ENCODE peak calls at places on chromosomes 12 and 14, in six cellular contexts. N is sigmoid colon, L is Caco-2, Q is trophoblast cell, S is breast epithelium, K is prostate gland. W is an unnamed sample. For H3K4me1, the result is how much of the 10 kb centered on the place peaks cover.

GRCh38 chr12:51943346-51943745 is 8.2 kb upstream of the ACVR1B start:
- DNase-seq in Q (no peak), N (no peak), L (no peak), S (no peak), K (no peak), W (no peak)

GRCh38 chr12:124323771-124324530 is 29.1 kb downstream of the RFLNA start:
- DNase-seq in N (no peak), K (no peak), L (no peak), Q (no peak), S (no peak), W (no peak)

GRCh38 chr12:95516757-95517156 is 34.5 kb downstream of the USP44 start:
- DNase-seq in N (no peak), S (no peak), K (no peak), L (no peak), Q (no peak), W (no peak)

GRCh38 chr12:53065470-53065869 is 13.7 kb downstream of the SPRYD3 start:
- DNase-seq in Q (no peak), N (peak), K (no peak), L (no peak), S (no peak), W (no peak)

GRCh38 chr14:69536976-69537375 is 37.7 kb downstream of the CCDC177 start:
- DNase-seq in S (no peak), N (no peak), L (no peak), Q (no peak), K (no peak), W (no peak)

GRCh38 chr14:99822166-99822527 is 28.9 kb downstream of the EML1 start:
- DNase-seq in L (no peak), S (no peak), Q (no peak), K (no peak), N (no peak), W (no peak)

GRCh38 chr14:69573205-69573840 is 1.3 kb downstream of the CCDC177 start:
- DNase-seq in Q (peak), K (no peak), S (no peak), N (no peak), L (no peak), W (no peak)

GRCh38 chr14:23984891-23985607 is 3.7 kb upstream of the DHRS4L2 start:
- DNase-seq in S (no peak), Q (peak), K (no peak), N (no peak), L (peak), W (no peak)

GRCh38 chr12:27285395-27285794 is 41.3 kb downstream of the STK38L start:
- DNase-seq in L (no peak), K (no peak), S (no peak), N (no peak), Q (no peak), W (no peak)

GRCh38 chr12:27284021-27284420 is 39.9 kb downstream of the STK38L start:
- DNase-seq in N (no peak), L (no peak), Q (no peak), S (no peak), K (no peak), W (no peak)

GRCh38 chr12:27289414-27289813 is 43.2 kb upstream of the BMAL2 start:
- DNase-seq in L (no peak), S (no peak), K (no peak), N (no peak), Q (no peak), W (no peak)

GRCh38 chr12:27280412-27280811 is 36.3 kb downstream of the STK38L start:
- DNase-seq in N (no peak), K (no peak), L (no peak), Q (no peak), S (no peak), W (no peak)

DNA sequence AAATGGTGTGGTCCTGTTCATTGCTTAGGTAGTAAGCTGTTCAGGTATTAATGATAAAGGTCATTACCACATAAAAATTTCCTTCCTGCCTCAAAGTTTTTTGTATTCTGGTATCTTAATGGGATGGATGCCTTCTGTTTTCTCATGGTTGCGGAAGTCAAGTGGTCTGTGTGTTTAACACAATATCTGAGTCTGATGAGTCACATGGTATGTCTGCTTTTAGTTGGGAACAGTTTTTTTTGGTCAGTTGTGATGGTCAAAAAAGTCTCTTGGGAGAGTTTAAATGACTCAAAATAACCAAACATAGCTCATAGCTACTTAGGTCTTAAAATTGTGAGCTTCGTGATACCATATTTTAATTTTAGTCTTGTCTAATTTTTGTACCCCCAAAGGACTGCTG is 40.7 kb downstream of the STK38L start:
- DNase-seq in L (no peak), Q (no peak), S (no peak), N (no peak), K (no peak), W (no peak)
- H3K4me1 ChIP-seq in L (under half), Q (under half), S (under half), N (half or more), K (under half), W (under half)

GRCh38 chr12:63976902-63977395 is 132.4 kb downstream of the SRGAP1 start:
- DNase-seq in L (no peak), Q (no peak), S (no peak), K (no peak), N (no peak), W (no peak)
- H3K4me1 ChIP-seq in L (under half), Q (under half), S (under half), K (under half), N (under half), W (under half)

DNA sequence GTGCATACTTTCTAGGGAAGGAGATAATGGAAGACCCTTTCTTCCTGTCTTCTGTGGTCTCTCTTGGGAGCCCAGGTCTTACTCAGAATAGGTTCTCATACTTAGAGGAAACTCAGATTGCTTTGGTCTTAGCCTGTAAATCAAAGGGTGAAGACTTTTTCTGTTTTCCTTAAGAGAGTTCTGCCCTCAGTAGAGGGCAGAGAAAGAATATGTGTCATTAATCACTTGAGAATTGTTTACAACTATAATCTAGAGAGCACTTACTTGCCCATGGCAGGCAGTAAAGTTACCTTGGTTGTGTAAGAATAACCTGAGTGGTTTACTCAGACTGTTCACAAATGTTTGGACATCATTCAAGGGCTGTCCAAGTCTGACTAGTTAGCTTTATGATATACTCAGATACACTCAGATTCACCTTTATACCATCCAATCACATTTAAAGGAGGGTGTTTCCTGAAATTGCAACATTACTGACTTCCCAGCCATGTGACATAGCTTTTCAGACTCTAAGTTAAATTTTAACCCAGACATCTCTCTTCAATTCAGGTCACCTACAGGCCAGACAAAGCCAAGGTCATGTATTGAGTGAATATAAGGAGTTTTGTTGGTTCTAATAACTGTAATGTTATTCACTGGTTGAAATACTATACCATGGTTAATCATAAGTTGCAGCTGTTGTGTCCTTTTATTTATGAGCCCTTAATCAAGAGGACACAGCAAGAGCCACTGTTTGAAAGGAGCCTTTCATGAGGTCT is 372.2 kb downstream of the RAD51B start:
- DNase-seq in L (peak), K (peak), N (no peak), Q (no peak), S (no peak), W (peak)
- H3K4me1 ChIP-seq in L (under half), K (under half), N (under half), Q (under half), S (under half), W (under half)

DNA sequence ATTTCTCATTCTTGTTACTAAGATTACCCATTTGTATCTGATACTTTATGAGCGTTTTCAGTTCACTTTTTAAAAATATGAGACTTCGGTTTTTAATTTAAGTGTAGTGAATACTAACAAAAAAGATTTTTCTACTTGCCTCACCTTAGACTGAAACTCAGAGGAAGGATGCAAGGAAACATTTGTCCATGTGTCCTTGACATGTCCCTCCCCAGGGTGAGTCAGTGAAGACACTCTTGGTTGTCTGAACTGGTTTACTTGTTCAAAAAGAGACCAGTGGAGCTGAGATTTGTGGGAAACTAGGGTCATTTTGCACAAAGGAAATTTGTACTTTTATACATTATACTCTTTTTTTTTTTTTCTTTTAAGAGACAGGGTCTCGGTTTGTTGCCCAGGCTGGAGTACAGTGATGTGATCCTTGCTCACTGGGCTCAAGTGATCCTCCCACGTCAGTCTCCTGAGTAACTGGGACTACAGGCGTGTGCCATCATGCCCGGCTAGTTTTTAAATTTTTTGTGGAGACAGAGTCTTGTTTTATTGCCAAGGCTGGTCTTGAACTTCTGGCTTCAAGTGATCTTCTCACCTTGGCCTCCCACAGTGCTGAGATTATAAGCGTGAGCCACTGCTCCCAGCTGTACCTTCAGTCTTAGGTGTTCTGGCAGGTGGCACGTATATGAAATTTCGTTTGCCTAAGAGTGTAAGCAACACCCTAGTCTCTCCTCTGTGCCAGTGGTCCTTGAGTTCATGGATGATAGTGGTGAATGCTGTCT is 56.7 kb downstream of the PPFIBP1 start:
- DNase-seq in K (no peak), S (no peak), N (no peak), L (no peak), Q (no peak), W (no peak)
- H3K4me1 ChIP-seq in K (under half), S (under half), N (under half), L (under half), Q (under half), W (under half)